ENCODE peak calls at places on chromosome 10, in six cellular contexts. One of them, this sample, is unnamed.

GRCh38 chr10:67622506-67622905 is 73.5 kb downstream of the CTNNA3 start:
- DNase-seq in ovary: no peak
- DNase-seq in psoas muscle: no peak
- DNase-seq in tibial artery: no peak
- DNase-seq in tibial nerve: no peak
- DNase-seq in left lung: no peak
- DNase-seq in this sample: no peak

GRCh38 chr10:63713191-63714144 is 192.3 kb downstream of the REEP3 start:
- DNase-seq in tibial artery: peak; percentile 51
- DNase-seq in tibial nerve: peak; percentile 60
- DNase-seq in psoas muscle: peak; percentile 84
- DNase-seq in ovary: peak; percentile 86
- DNase-seq in left lung: peak; percentile 41
- DNase-seq in this sample: peak; percentile 39

GRCh38 chr10:132466520-132467463 is 69.8 kb downstream of the PWWP2B start:
- DNase-seq in tibial artery: no peak
- DNase-seq in tibial nerve: no peak
- DNase-seq in left lung: peak; percentile 69
- DNase-seq in ovary: no peak
- DNase-seq in psoas muscle: peak; percentile 39
- DNase-seq in this sample: no peak

GRCh38 chr10:17206210-17206709 is 4.8 kb upstream of the TRDMT1 start:
- DNase-seq in ovary: no peak
- DNase-seq in tibial nerve: no peak
- DNase-seq in tibial artery: no peak
- DNase-seq in left lung: no peak
- DNase-seq in psoas muscle: no peak
- DNase-seq in this sample: no peak

GRCh38 chr10:64859911-64860310 is 1338.7 kb downstream of the REEP3 start:
- DNase-seq in left lung: no peak
- DNase-seq in ovary: no peak
- DNase-seq in tibial nerve: no peak
- DNase-seq in tibial artery: no peak
- DNase-seq in psoas muscle: no peak
- DNase-seq in this sample: no peak

GRCh38 chr10:48364659-48365405 is 58.4 kb downstream of the MAPK8 start:
- DNase-seq in ovary: no peak
- DNase-seq in tibial artery: no peak
- DNase-seq in psoas muscle: no peak
- DNase-seq in tibial nerve: peak; percentile 5
- DNase-seq in left lung: no peak
- DNase-seq in this sample: peak; percentile 32

GRCh38 chr10:77702166-77702565 is 64.6 kb upstream of the KCNMA1 start:
- DNase-seq in left lung: no peak
- DNase-seq in psoas muscle: no peak
- DNase-seq in tibial nerve: no peak
- DNase-seq in tibial artery: no peak
- DNase-seq in ovary: no peak
- DNase-seq in this sample: peak; percentile 37

GRCh38 chr10:108393111-108393510 is 1228.6 kb upstream of the SORCS1 start:
- DNase-seq in tibial artery: no peak
- DNase-seq in ovary: no peak
- DNase-seq in tibial nerve: no peak
- DNase-seq in left lung: no peak
- DNase-seq in psoas muscle: no peak
- DNase-seq in this sample: no peak

GRCh38 chr10:22481687-22482539 is 136.6 kb downstream of the SPAG6 start:
- DNase-seq in tibial nerve: no peak
- DNase-seq in ovary: no peak
- DNase-seq in psoas muscle: no peak
- DNase-seq in left lung: no peak
- DNase-seq in tibial artery: no peak
- DNase-seq in this sample: no peak

GRCh38 chr10:102381983-102382382 is 13.5 kb upstream of the NFKB2 start:
- DNase-seq in left lung: no peak
- DNase-seq in ovary: no peak
- DNase-seq in tibial artery: no peak
- DNase-seq in tibial nerve: no peak
- DNase-seq in psoas muscle: no peak
- DNase-seq in this sample: no peak

GRCh38 chr10:62831346-62831745 is 15.2 kb upstream of the EGR2 start:
- DNase-seq in tibial artery: no peak
- DNase-seq in tibial nerve: no peak
- DNase-seq in ovary: no peak
- DNase-seq in left lung: no peak
- DNase-seq in psoas muscle: no peak
- DNase-seq in this sample: no peak

GRCh38 chr10:75404335-75405200 is 3.0 kb upstream of the ZNF503 start:
- DNase-seq in ovary: peak; percentile 79
- DNase-seq in tibial artery: no peak
- DNase-seq in left lung: peak; percentile 89
- DNase-seq in psoas muscle: no peak
- DNase-seq in tibial nerve: no peak
- DNase-seq in this sample: no peak

GRCh38 chr10:130127612-130128607 is 8.3 kb upstream of the GLRX3 start:
- DNase-seq in tibial nerve: peak; percentile 49
- DNase-seq in left lung: no peak
- DNase-seq in psoas muscle: no peak
- DNase-seq in tibial artery: peak; percentile 46
- DNase-seq in ovary: no peak
- DNase-seq in this sample: peak; percentile 48

GRCh38 chr10:98170249-98171117 is 36.0 kb downstream of the R3HCC1L start:
- DNase-seq in tibial artery: peak; percentile 27
- DNase-seq in left lung: peak; percentile 11
- DNase-seq in tibial nerve: peak; percentile 66
- DNase-seq in psoas muscle: no peak
- DNase-seq in ovary: no peak
- DNase-seq in this sample: no peak

GRCh38 chr10:129742742-129743550 is 221.1 kb downstream of the EBF3 start:
- DNase-seq in left lung: no peak
- DNase-seq in tibial nerve: peak; percentile 3
- DNase-seq in tibial artery: peak; percentile 10
- DNase-seq in ovary: no peak
- DNase-seq in psoas muscle: no peak
- DNase-seq in this sample: peak; percentile 27

GRCh38 chr10:48333856-48334255 is 27.4 kb downstream of the MAPK8 start:
- DNase-seq in tibial artery: no peak
- DNase-seq in left lung: peak; percentile 57
- DNase-seq in tibial nerve: no peak
- DNase-seq in ovary: no peak
- DNase-seq in psoas muscle: no peak
- DNase-seq in this sample: no peak

DNA sequence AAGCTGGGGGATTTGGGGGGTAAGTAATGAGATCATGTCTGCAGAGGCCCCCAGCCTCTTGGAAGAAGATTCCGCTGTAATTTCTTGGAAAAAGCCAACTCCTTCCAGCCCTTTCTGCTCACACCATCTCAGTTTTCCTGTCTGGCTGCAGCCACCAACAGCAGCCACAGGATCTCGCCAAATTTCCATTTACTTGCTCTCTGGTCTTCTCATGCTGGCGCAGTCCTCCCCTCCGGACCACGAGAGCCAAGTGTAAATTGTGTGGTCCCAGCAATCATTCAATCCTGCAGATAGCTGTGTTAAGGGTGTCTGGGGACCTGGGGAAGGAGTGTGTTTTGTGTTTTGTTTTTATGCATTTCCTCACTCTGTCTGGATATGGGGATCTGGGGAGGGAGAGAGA is 49.5 kb downstream of the ASB13 start:
- DNase-seq in psoas muscle: no peak
- DNase-seq in left lung: no peak
- DNase-seq in ovary: no peak
- DNase-seq in tibial nerve: no peak
- DNase-seq in tibial artery: peak; percentile 47
- DNase-seq in this sample: no peak
- H3K4me1 ChIP-seq in psoas muscle: peaks cover 26% of the 10 kb centered on the region
- H3K4me1 ChIP-seq in left lung: peaks cover 4% of the 10 kb centered on the region
- H3K4me1 ChIP-seq in ovary: peaks cover 36% of the 10 kb centered on the region
- H3K4me1 ChIP-seq in tibial nerve: peaks cover 70% of the 10 kb centered on the region
- H3K4me1 ChIP-seq in tibial artery: peaks cover 73% of the 10 kb centered on the region
- H3K4me1 ChIP-seq in this sample: peaks cover 26% of the 10 kb centered on the region

GRCh38 chr10:7750222-7750621 is 37.6 kb downstream of the KIN start:
- DNase-seq in left lung: no peak
- DNase-seq in ovary: no peak
- DNase-seq in psoas muscle: no peak
- DNase-seq in tibial artery: no peak
- DNase-seq in tibial nerve: no peak
- DNase-seq in this sample: no peak

GRCh38 chr10:7756360-7756992 is 31.3 kb downstream of the KIN start:
- DNase-seq in ovary: no peak
- DNase-seq in left lung: no peak
- DNase-seq in psoas muscle: no peak
- DNase-seq in tibial nerve: no peak
- DNase-seq in tibial artery: no peak
- DNase-seq in this sample: no peak

GRCh38 chr10:7752251-7752650 is 35.5 kb downstream of the KIN start:
- DNase-seq in ovary: no peak
- DNase-seq in tibial nerve: no peak
- DNase-seq in left lung: no peak
- DNase-seq in tibial artery: no peak
- DNase-seq in psoas muscle: no peak
- DNase-seq in this sample: no peak

DNA sequence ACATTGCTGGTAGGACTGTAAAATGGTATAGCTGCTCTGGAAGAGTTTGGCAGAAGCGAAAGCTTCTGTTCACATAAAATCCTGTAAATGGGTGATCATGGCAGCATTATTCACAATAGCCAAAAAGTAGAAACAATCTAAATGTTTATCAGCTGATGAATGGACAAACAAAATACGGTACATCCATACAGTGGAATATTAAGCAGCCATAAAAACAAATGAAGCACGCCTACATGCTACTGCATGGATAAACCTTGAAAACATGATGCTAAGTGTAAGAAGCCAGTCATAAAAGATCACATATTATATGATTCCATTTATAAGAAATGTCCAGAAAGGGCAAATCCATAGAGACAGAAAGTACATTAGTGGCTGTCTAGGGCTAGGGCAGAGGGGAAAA is 32.7 kb downstream of the KIN start:
- DNase-seq in ovary: no peak
- DNase-seq in tibial nerve: no peak
- DNase-seq in psoas muscle: no peak
- DNase-seq in left lung: no peak
- DNase-seq in tibial artery: no peak
- DNase-seq in this sample: no peak
- H3K36me3 ChIP-seq in ovary: no peaks in the 10 kb centered on the region
- H3K36me3 ChIP-seq in tibial nerve: no peaks in the 10 kb centered on the region
- H3K36me3 ChIP-seq in psoas muscle: peaks cover 15% of the 10 kb centered on the region
- H3K36me3 ChIP-seq in left lung: peaks cover 97% of the 10 kb centered on the region
- H3K36me3 ChIP-seq in tibial artery: peaks cover 70% of the 10 kb centered on the region
- H3K36me3 ChIP-seq in this sample: peaks cover 61% of the 10 kb centered on the region

DNA sequence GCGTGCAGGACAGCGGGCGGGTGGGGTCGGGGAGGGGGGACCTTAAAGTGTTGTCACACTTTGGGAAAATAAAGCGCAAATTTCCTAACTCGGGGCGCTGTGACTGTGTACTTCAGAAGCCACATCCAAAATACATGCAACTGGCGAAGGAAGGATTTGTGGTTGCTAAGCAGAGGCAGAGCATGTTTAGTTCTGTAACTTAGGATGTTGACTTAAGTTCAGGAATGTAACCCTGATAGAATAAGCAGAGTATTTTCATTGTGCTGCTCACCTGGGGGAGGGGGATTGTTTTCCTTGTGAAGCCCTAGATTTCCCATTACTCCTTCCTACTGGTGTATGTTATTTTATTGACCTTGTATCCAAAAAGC is 494 bp upstream of the FAM53B start:
- DNase-seq in psoas muscle: no peak
- DNase-seq in tibial nerve: no peak
- DNase-seq in ovary: no peak
- DNase-seq in tibial artery: no peak
- DNase-seq in left lung: no peak
- DNase-seq in this sample: no peak
- H3K27ac ChIP-seq in psoas muscle: peak overlapping the region; percentile 75
- H3K27ac ChIP-seq in tibial nerve: peak overlapping the region; percentile 98
- H3K27ac ChIP-seq in ovary: peak overlapping the region; percentile 78
- H3K27ac ChIP-seq in tibial artery: peak overlapping the region; percentile 84
- H3K27ac ChIP-seq in left lung: peak overlapping the region; percentile 82
- H3K27ac ChIP-seq in this sample: peak overlapping the region; percentile 79

DNA sequence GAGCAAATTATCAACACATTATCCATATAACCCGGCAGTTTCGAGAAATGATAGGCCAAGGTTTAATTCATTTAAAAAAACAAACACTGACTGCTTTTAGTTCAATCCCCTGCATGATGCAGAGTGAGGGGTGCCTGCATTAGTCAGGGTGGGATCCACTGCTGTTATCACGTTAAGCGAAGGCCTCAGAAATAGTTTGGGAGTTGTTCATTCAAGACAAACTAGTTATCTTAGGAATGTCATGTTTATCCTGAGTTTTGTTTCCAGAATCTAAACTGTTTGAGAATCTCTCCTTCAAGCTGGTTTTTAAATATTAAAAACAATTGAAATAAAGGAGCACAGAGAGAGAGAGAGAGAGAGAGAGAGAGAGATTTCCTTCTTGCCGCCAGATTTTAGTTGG is 36.6 kb upstream of the PFKP start:
- DNase-seq in tibial artery: no peak
- DNase-seq in tibial nerve: no peak
- DNase-seq in ovary: no peak
- DNase-seq in psoas muscle: no peak
- DNase-seq in left lung: no peak
- DNase-seq in this sample: peak; percentile 69
- H3K4me1 ChIP-seq in tibial artery: no peaks in the 10 kb centered on the region
- H3K4me1 ChIP-seq in tibial nerve: peaks cover 17% of the 10 kb centered on the region
- H3K4me1 ChIP-seq in ovary: no peaks in the 10 kb centered on the region
- H3K4me1 ChIP-seq in psoas muscle: no peaks in the 10 kb centered on the region
- H3K4me1 ChIP-seq in left lung: no peaks in the 10 kb centered on the region
- H3K4me1 ChIP-seq in this sample: peaks cover 62% of the 10 kb centered on the region

GRCh38 chr10:115871855-115872254 is 401.2 kb downstream of the GFRA1 start:
- DNase-seq in ovary: no peak
- DNase-seq in tibial nerve: no peak
- DNase-seq in left lung: no peak
- DNase-seq in tibial artery: no peak
- DNase-seq in psoas muscle: no peak
- DNase-seq in this sample: no peak
- H3K36me3 ChIP-seq in ovary: no peaks in the 10 kb centered on the region
- H3K36me3 ChIP-seq in tibial nerve: no peaks in the 10 kb centered on the region
- H3K36me3 ChIP-seq in left lung: no peaks in the 10 kb centered on the region
- H3K36me3 ChIP-seq in tibial artery: no peaks in the 10 kb centered on the region
- H3K36me3 ChIP-seq in psoas muscle: no peaks in the 10 kb centered on the region
- H3K36me3 ChIP-seq in this sample: no peaks in the 10 kb centered on the region